ENCODE peak calls at places on chromosomes 3 and 15, in four cellular contexts. Q is GM12878, T is astrocyte, Z is PC-3. I is an unnamed sample.
A peak's percentile ranks its signal among the peaks of the same experiment; 100 is the strongest.

GRCh38 chr3:40939113-40940070 is 259.9 kb upstream of the CTNNB1 start:
- DNase-seq in Q (no peak), T (no peak), Z (peak; percentile 55), I (no peak)

GRCh38 chr3:96430019-96430541 is 384.3 kb upstream of the EPHA6 start:
- DNase-seq in Q (no peak), T (no peak), Z (peak; percentile 54), I (no peak)

GRCh38 chr3:21310176-21310575 is 440.8 kb downstream of the ZNF385D start:
- DNase-seq in Q (no peak), T (no peak), Z (peak; percentile 29), I (no peak)

GRCh38 chr3:69368129-69368741 is 17.7 kb downstream of the FRMD4B start:
- DNase-seq in Q (peak; percentile 91), T (no peak), Z (no peak), I (no peak)

GRCh38 chr3:170726976-170727661 is 141.2 kb upstream of the SLC7A14 start:
- DNase-seq in Q (no peak), T (peak; percentile 91), Z (peak; percentile 84), I (no peak)

GRCh38 chr15:87764461-87765236 is 491.9 kb downstream of the NTRK3 start:
- DNase-seq in Q (no peak), T (peak; percentile 88), Z (peak; percentile 41), I (no peak)

GRCh38 chr3:11172136-11172670 is 17.9 kb downstream of the HRH1 start:
- DNase-seq in Q (no peak), T (no peak), Z (no peak), I (no peak)

GRCh38 chr15:82571722-82572222 is 31.5 kb upstream of the RPS17 start:
- DNase-seq in Q (no peak), T (peak; percentile 75), Z (peak; percentile 56), I (no peak)

GRCh38 chr3:129583289-129583688 is 23.2 kb downstream of the PLXND1 start:
- DNase-seq in Q (no peak), T (no peak), Z (no peak), I (no peak)

GRCh38 chr3:130014526-130014925 is 40.0 kb downstream of the TRH start:
- DNase-seq in Q (no peak), T (peak; percentile 87), Z (no peak), I (no peak)

GRCh38 chr3:120450261-120450913 is 405 bp downstream of the FSTL1 start:
- DNase-seq in Q (no peak), T (no peak), Z (peak; percentile 41), I (no peak)

GRCh38 chr15:99123706-99124451 is 19.0 kb downstream of the SYNM start:
- DNase-seq in Q (no peak), T (peak; percentile 93), Z (peak; percentile 96), I (no peak)

GRCh38 chr3:77871436-77871835 is 831.5 kb downstream of the ROBO2 start:
- DNase-seq in Q (no peak), T (no peak), Z (no peak), I (no peak)

GRCh38 chr3:141454906-141455602 is 31.8 kb upstream of the RASA2 start:
- DNase-seq in Q (peak; percentile 53), T (peak; percentile 76), Z (peak; percentile 87), I (peak; percentile 26)

GRCh38 chr3:128480717-128481437 is 12.1 kb downstream of the GATA2 start:
- DNase-seq in Q (no peak), T (no peak), Z (no peak), I (no peak)

GRCh38 chr3:183210862-183211341 is 42.2 kb upstream of the B3GNT5 start:
- DNase-seq in Q (no peak), T (no peak), Z (peak; percentile 36), I (no peak)

GRCh38 chr15:51129513-51130197 is 34.9 kb upstream of the TNFAIP8L3 start:
- DNase-seq in Q (no peak), T (no peak), Z (no peak), I (no peak)

GRCh38 chr15:66751579-66751978 is 49.5 kb downstream of the SMAD6 start:
- DNase-seq in Q (no peak), T (no peak), Z (peak; percentile 85), I (no peak)

GRCh38 chr3:124800511-124801374 is 70.5 kb downstream of the UMPS start:
- DNase-seq in Q (no peak), T (peak; percentile 58), Z (no peak), I (no peak)

GRCh38 chr3:72894941-72895552 is 7.2 kb downstream of the GXYLT2 start:
- DNase-seq in Q (no peak), T (no peak), Z (no peak), I (no peak)

GRCh38 chr15:25619076-25619475 is 180.3 kb upstream of the UBE3A start:
- DNase-seq in Q (no peak), T (no peak), Z (no peak), I (no peak)

GRCh38 chr3:29606416-29606815 is 325.5 kb downstream of the RBMS3 start:
- DNase-seq in Q (no peak), T (no peak), Z (no peak), I (no peak)

GRCh38 chr3:178517665-178518366 is 18.4 kb upstream of the KCNMB2 start:
- DNase-seq in Q (no peak), T (no peak), Z (no peak), I (no peak)

GRCh38 chr15:57345584-57345983 is 30.7 kb upstream of the CGNL1 start:
- DNase-seq in Q (no peak), T (no peak), Z (peak; percentile 19), I (no peak)

GRCh38 chr3:196995646-196996355 is 27.2 kb upstream of the PIGZ start:
- DNase-seq in Q (no peak), T (no peak), Z (no peak), I (no peak)

GRCh38 chr3:176219970-176220369 is 977.3 kb downstream of the TBL1XR1 start:
- DNase-seq in Q (no peak), T (no peak), Z (no peak), I (no peak)

GRCh38 chr3:29152379-29152778 is 128.5 kb upstream of the RBMS3 start:
- DNase-seq in Q (no peak), T (no peak), Z (peak; percentile 39), I (no peak)

GRCh38 chr3:27105904-27106303 is 263.3 kb downstream of the NEK10 start:
- DNase-seq in Q (no peak), T (no peak), Z (peak; percentile 29), I (no peak)

GRCh38 chr3:48594431-48595049 is 589 bp downstream of the COL7A1 start:
- DNase-seq in Q (no peak), T (no peak), Z (no peak), I (no peak)

DNA sequence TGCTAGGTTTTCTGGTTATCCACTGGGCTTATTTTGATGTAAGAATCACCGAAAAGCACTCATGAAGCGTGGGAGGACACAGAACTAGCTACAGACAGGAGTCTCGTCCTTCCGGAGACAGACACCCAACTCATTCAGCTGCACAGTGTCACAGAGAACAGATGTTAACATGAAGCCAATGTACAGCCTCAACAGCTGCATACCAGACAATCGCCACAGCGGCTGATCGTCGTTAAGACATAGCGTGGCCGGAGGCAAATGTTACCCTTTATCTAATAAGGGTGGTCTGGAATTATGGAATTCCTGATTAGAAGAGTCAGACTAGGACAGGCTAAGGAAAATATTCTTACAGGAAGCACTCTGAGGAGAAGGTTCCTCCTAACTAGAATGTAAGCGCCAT is 1.2 kb upstream of the PYGO1 start:
- DNase-seq in Q (no peak), T (no peak), Z (no peak), I (no peak)
- H3K4me3 ChIP-seq in Q (no peak overlapping the region), T (peak overlapping the region; percentile 64), Z (no peak overlapping the region), I (peak overlapping the region; percentile 81)

DNA sequence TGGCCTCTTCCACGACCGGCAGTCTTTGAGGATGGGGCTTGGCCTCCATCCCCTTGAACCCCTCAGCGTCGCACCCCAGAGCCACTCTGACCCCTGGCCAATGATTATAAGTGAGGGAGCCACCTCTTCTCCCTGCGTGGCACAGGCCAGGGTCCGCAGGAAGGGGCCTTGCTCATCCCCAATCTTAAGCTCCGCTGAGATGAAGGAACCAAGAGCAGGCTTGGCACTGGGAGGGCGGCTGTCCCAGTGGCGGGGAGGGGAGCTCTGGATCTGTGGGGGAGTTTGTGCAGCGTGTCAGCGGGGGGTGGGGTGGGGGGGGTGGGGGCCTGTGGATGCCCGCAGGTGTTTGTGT is 13.8 kb upstream of the ADPGK start:
- DNase-seq in Q (no peak), T (no peak), Z (no peak), I (no peak)
- TF ChIP-seq EZH2 in Q (no peak), T (no peak), Z (no peak), I (no peak)

GRCh38 chr3:14845826-14846225 is 27.1 kb downstream of the FGD5 start:
- DNase-seq in Q (no peak), T (no peak), Z (no peak), I (no peak)
- H3K4me3 ChIP-seq in Q (no peak overlapping the region), T (no peak overlapping the region), Z (no peak overlapping the region), I (no peak overlapping the region)

GRCh38 chr15:74365619-74366445 is 1.6 kb downstream of the CYP11A1 start:
- DNase-seq in Q (no peak), T (no peak), Z (no peak), I (no peak)
- TF ChIP-seq EZH2 in Q (no peak), T (no peak), Z (no peak), I (no peak)

DNA sequence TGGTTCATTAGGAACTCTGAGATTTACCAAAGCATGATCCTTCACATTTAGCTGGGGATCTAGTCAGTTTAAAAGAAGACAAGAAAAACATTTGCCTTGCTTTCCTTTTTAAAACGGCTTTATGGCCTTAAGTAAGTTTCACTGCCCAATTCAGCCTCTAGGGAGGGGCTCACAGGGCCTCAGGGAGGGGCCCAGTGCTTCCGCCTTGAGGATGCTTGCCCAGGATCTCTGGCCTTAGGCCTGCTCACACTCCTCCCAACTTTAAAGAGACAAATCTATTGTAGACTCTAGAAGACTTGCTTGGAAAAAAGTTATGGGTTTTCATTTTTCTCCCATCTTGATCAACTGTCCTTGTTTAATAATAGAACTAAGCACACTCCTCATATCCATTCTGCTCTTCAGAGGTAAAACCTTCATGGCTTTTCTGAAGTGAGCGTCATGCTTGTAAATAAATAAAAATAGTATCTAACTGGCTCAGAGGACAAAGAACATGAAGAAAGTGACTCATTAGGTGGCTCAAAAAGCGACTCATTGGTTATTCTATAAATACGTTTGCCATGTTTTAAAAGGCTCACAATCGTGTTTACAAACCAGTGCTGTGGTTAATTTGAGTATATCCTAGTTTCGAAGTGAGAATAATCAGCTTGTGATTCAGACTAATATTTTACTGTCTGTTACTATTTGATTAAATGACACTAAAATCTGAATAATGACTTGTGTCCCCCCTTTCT is 13.7 kb downstream of the PDHB start:
- DNase-seq in Q (peak; percentile 32), T (no peak), Z (peak; percentile 78), I (no peak)
- H3K4me3 ChIP-seq in Q (no peak overlapping the region), T (no peak overlapping the region), Z (peak overlapping the region; percentile 14), I (no peak overlapping the region)

DNA sequence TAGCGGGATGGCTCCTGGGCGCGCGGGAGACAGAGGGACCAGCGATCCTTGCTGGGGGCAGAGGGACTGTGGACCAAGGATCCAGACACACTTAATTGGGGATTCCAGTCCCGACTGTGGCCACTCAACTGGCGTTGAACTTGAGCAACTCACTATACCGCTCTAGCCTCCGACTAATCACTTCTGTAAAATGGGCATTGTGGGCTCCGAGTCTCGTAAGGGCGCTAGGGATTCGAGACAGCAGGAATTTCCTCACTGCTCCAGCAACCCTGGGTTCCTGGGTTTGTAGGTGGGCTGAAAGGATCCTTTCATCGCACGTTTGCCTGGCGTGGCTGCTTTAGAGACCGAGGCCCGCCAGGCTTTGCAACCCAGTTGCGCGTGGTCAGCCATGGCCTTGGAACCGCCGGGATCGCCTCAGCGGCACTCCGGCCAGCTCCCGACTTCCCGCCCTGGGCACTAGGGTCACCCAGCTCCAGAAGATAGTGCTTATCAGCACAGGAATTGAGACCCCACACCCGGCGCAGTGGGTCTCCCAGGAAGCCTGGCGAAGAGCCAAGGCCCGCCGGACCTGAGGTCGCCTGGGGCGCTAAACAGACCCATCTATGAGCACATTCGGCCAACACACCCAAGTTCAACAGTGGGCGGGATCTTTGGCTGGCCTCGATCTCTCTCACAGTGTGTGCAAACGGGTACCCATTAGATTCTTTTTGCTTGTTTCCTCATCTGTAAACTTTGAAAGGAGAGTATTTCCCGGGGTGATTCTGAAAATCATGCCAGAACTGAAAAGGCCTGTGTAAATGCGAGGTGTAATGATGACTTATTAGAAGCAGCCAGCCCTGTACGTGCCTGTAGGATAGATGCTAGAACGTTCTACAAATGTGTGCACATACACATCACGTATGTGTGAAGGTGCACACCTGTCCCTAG is 9.9 kb downstream of the FOXL2 start:
- DNase-seq in Q (no peak), T (no peak), Z (no peak), I (no peak)
- TF ChIP-seq EZH2 in Q (no peak), T (peak; percentile 89), Z (no peak), I (no peak)